ENCODE peak calls at places on chromosomes 7 and 10, in four cellular contexts. One of them, this sample, is unnamed.

GRCh38 chr10:23293145-23293724 is 51.4 kb downstream of the C10orf67 start:
- DNase-seq in brain microvascular endothelial cell: peak; percentile 21
- DNase-seq in CD14-positive monocyte: no peak
- DNase-seq in fibroblast of lung: peak; percentile 16
- DNase-seq in this sample: peak; percentile 57

GRCh38 chr7:45937301-45937700 is 16.2 kb upstream of the IGFBP3 start:
- DNase-seq in brain microvascular endothelial cell: no peak
- DNase-seq in CD14-positive monocyte: no peak
- DNase-seq in fibroblast of lung: no peak
- DNase-seq in this sample: no peak

GRCh38 chr7:151244156-151244870 is 4.2 kb downstream of the SMARCD3 start:
- DNase-seq in brain microvascular endothelial cell: peak; percentile 52
- DNase-seq in CD14-positive monocyte: no peak
- DNase-seq in fibroblast of lung: no peak
- DNase-seq in this sample: peak; percentile 63

GRCh38 chr7:8109196-8110022 is 140.8 kb downstream of the GLCCI1 start:
- DNase-seq in brain microvascular endothelial cell: peak; percentile 8
- DNase-seq in CD14-positive monocyte: no peak
- DNase-seq in fibroblast of lung: peak; percentile 80
- DNase-seq in this sample: no peak

GRCh38 chr7:27178366-27178765 is 4.2 kb upstream of the HOXA10 start:
- DNase-seq in brain microvascular endothelial cell: no peak
- DNase-seq in CD14-positive monocyte: no peak
- DNase-seq in fibroblast of lung: no peak
- DNase-seq in this sample: no peak

GRCh38 chr10:58932126-58932525 is 244.3 kb upstream of the PHYHIPL start:
- DNase-seq in brain microvascular endothelial cell: no peak
- DNase-seq in CD14-positive monocyte: no peak
- DNase-seq in fibroblast of lung: peak; percentile 97
- DNase-seq in this sample: no peak

GRCh38 chr7:78226059-78226658 is 427.6 kb downstream of the PHTF2 start:
- DNase-seq in brain microvascular endothelial cell: no peak
- DNase-seq in CD14-positive monocyte: no peak
- DNase-seq in fibroblast of lung: peak; percentile 23
- DNase-seq in this sample: peak; percentile 45

GRCh38 chr10:71206911-71207310 is 5.5 kb upstream of the UNC5B start:
- DNase-seq in brain microvascular endothelial cell: no peak
- DNase-seq in CD14-positive monocyte: no peak
- DNase-seq in fibroblast of lung: no peak
- DNase-seq in this sample: no peak

GRCh38 chr7:50988988-50989387 is 206.3 kb upstream of the GRB10 start:
- DNase-seq in brain microvascular endothelial cell: no peak
- DNase-seq in CD14-positive monocyte: no peak
- DNase-seq in fibroblast of lung: no peak
- DNase-seq in this sample: no peak

GRCh38 chr7:147193476-147193875 is 1076.9 kb downstream of the CNTNAP2 start:
- DNase-seq in brain microvascular endothelial cell: no peak
- DNase-seq in CD14-positive monocyte: no peak
- DNase-seq in fibroblast of lung: no peak
- DNase-seq in this sample: no peak

GRCh38 chr10:25493122-25493893 is 318.5 kb downstream of the GPR158 start:
- DNase-seq in brain microvascular endothelial cell: peak; percentile 58
- DNase-seq in CD14-positive monocyte: no peak
- DNase-seq in fibroblast of lung: peak; percentile 97
- DNase-seq in this sample: peak; percentile 12

GRCh38 chr7:108287857-108288256 is 157.7 kb upstream of the LAMB4 start:
- DNase-seq in brain microvascular endothelial cell: no peak
- DNase-seq in CD14-positive monocyte: no peak
- DNase-seq in fibroblast of lung: no peak
- DNase-seq in this sample: no peak

GRCh38 chr10:77643795-77644468 is 6.3 kb upstream of the KCNMA1 start:
- DNase-seq in brain microvascular endothelial cell: peak; percentile 43
- DNase-seq in CD14-positive monocyte: no peak
- DNase-seq in fibroblast of lung: peak; percentile 59
- DNase-seq in this sample: peak; percentile 40

GRCh38 chr10:47369251-47369894 is 14.7 kb downstream of the ZNF488 start:
- DNase-seq in brain microvascular endothelial cell: no peak
- DNase-seq in CD14-positive monocyte: peak; percentile 11
- DNase-seq in fibroblast of lung: no peak
- DNase-seq in this sample: no peak

GRCh38 chr10:78700413-78700812 is 368.4 kb upstream of the ZMIZ1 start:
- DNase-seq in brain microvascular endothelial cell: no peak
- DNase-seq in CD14-positive monocyte: no peak
- DNase-seq in fibroblast of lung: no peak
- DNase-seq in this sample: no peak

GRCh38 chr7:143974457-143974856 is 19.8 kb downstream of the OR2F1 start:
- DNase-seq in brain microvascular endothelial cell: no peak
- DNase-seq in CD14-positive monocyte: no peak
- DNase-seq in fibroblast of lung: no peak
- DNase-seq in this sample: no peak

GRCh38 chr7:46583606-46584005 is 662.5 kb upstream of the IGFBP3 start:
- DNase-seq in brain microvascular endothelial cell: no peak
- DNase-seq in CD14-positive monocyte: no peak
- DNase-seq in fibroblast of lung: peak; percentile 29
- DNase-seq in this sample: no peak

GRCh38 chr7:55285665-55286064 is 79.5 kb upstream of the LANCL2 start:
- DNase-seq in brain microvascular endothelial cell: no peak
- DNase-seq in CD14-positive monocyte: no peak
- DNase-seq in fibroblast of lung: no peak
- DNase-seq in this sample: no peak
- TF ChIP-seq CTCF in brain microvascular endothelial cell: no peak
- TF ChIP-seq CTCF in CD14-positive monocyte: no peak
- TF ChIP-seq CTCF in fibroblast of lung: no peak
- TF ChIP-seq CTCF in this sample: no peak

DNA sequence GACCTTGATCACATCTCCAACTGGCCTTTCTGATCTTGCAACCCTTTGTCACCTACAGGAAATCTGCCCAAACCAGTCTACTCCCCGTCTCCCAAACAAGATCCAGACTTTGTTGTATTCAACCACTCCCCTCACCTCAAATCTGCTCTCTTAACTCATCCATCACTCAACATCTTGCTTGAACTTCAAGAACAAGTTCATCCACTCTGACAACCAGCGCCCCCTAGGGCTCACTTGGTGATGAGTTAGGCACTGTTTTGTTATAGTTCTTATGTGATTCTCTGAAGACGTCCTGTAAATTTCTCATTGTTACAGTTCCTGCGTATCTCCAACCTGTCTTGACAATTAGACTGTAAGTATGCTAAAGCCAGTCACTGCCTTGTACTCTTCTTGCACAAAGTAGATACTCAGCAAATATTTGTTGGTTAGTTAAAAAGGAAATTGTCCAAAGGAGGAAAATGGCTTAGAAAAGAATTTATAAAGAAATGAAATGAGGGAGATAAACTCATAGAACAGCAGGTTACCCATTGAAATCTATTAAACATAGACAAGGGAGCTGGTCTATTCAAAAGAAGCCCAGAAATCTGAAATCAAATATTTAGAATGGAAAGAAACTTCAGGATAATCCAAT is 5.3 kb downstream of the FRMD4A start:
- DNase-seq in brain microvascular endothelial cell: peak; percentile 35
- DNase-seq in CD14-positive monocyte: no peak
- DNase-seq in fibroblast of lung: no peak
- DNase-seq in this sample: peak; percentile 46
- TF ChIP-seq CTCF in brain microvascular endothelial cell: peak; percentile 79
- TF ChIP-seq CTCF in CD14-positive monocyte: peak; percentile 72
- TF ChIP-seq CTCF in fibroblast of lung: peak; percentile 52
- TF ChIP-seq CTCF in this sample: peak; percentile 70

DNA sequence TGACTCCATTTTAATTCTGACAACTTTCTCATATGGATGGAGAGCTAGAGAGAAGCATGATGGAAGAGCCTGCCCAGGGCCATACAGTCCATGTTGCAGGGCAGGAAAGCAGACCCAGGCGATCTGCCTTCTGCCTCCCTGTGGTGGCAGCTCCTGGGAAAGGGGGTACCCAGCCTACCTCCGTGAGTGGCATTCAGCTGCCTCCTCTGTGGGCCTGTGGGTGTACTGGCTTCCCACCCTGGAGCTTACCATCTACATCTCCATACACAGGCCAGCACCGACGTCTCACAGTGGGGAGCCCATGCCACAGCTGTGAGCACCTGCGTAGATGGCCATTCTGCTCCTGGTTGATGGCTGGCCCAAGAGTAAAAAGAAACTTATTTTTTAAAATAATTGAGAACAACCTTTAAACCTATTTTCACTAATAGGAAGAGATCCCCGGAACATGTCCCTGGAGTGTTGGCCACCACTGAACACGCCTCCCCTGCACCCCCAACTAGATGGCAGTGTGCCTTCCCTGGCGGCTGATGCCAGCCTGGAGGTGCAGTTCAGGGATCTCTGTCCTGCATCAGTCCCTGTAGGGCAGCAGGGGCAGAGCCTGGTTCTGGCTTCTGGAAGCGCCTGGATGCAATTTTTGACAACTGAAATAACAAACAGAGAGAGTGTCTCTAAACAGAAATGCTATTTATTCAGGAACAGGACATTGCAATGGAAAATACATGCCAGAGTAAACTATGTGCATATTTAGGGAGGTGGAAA is 18.1 kb downstream of the ANTXRL start:
- DNase-seq in brain microvascular endothelial cell: no peak
- DNase-seq in CD14-positive monocyte: no peak
- DNase-seq in fibroblast of lung: no peak
- DNase-seq in this sample: no peak
- TF ChIP-seq CTCF in brain microvascular endothelial cell: no peak
- TF ChIP-seq CTCF in CD14-positive monocyte: no peak
- TF ChIP-seq CTCF in fibroblast of lung: no peak
- TF ChIP-seq CTCF in this sample: no peak

GRCh38 chr10:32055478-32056135 is 618 bp downstream of the KIF5B start:
- DNase-seq in brain microvascular endothelial cell: peak; percentile 36
- DNase-seq in CD14-positive monocyte: peak; percentile 74
- DNase-seq in fibroblast of lung: peak; percentile 65
- DNase-seq in this sample: peak; percentile 57
- TF ChIP-seq CTCF in brain microvascular endothelial cell: peak; percentile 31
- TF ChIP-seq CTCF in CD14-positive monocyte: no peak
- TF ChIP-seq CTCF in fibroblast of lung: no peak
- TF ChIP-seq CTCF in this sample: no peak

GRCh38 chr10:22259280-22259679 is 41.5 kb upstream of the EBLN1 start:
- DNase-seq in brain microvascular endothelial cell: no peak
- DNase-seq in CD14-positive monocyte: no peak
- DNase-seq in fibroblast of lung: no peak
- DNase-seq in this sample: no peak
- TF ChIP-seq CTCF in brain microvascular endothelial cell: peak; percentile 19
- TF ChIP-seq CTCF in CD14-positive monocyte: no peak
- TF ChIP-seq CTCF in fibroblast of lung: no peak
- TF ChIP-seq CTCF in this sample: peak; percentile 15

This sample was measured in neural crest cell.